ENCODE peak calls at places on chromosomes 5 and 9, in four cellular contexts. F, W, E and V are unnamed samples.

GRCh38 chr9:105385372-105385985 is 62.4 kb upstream of the FSD1L start:
- DNase-seq in E (peak), W (no peak), F (no peak), V (peak)

GRCh38 chr5:4674176-4674575 is 466.0 kb upstream of the ADAMTS16 start:
- DNase-seq in E (no peak), W (no peak), F (no peak), V (no peak)

GRCh38 chr5:122385286-122385685 is 73.2 kb downstream of the SNCAIP start:
- DNase-seq in W (no peak), E (no peak), F (no peak), V (no peak)

GRCh38 chr9:38380230-38380871 is 12.2 kb upstream of the ALDH1B1 start:
- DNase-seq in E (no peak), F (no peak), W (peak), V (no peak)

GRCh38 chr5:143624465-143624864 is 187.5 kb upstream of the HMHB1 start:
- DNase-seq in W (peak), E (no peak), F (no peak), V (no peak)

GRCh38 chr5:57199866-57200265 is 26.0 kb downstream of the GPBP1 start:
- DNase-seq in W (no peak), E (no peak), F (no peak), V (no peak)

GRCh38 chr5:16617272-16617973 is 626 bp upstream of the RETREG1 start:
- DNase-seq in F (no peak), E (no peak), W (no peak), V (no peak)

GRCh38 chr5:166251786-166252185 is 2039.7 kb upstream of the WWC1 start:
- DNase-seq in F (no peak), W (no peak), E (no peak), V (no peak)

GRCh38 chr5:156200938-156201792 is 125.8 kb upstream of the SGCD start:
- DNase-seq in F (no peak), W (no peak), E (no peak), V (no peak)

GRCh38 chr9:37921546-37922300 is 17.8 kb upstream of the SLC25A51 start:
- DNase-seq in W (no peak), F (no peak), E (no peak), V (no peak)

GRCh38 chr5:104170906-104171305 is 608.3 kb upstream of the NUDT12 start:
- DNase-seq in E (no peak), F (no peak), W (no peak), V (no peak)

GRCh38 chr9:120284796-120285195 is 295.2 kb downstream of the CDK5RAP2 start:
- DNase-seq in E (no peak), F (no peak), W (no peak), V (no peak)

GRCh38 chr9:134403682-134404301 is 77.5 kb downstream of the RXRA start:
- DNase-seq in E (peak), F (no peak), W (no peak), V (no peak)

GRCh38 chr9:121498150-121498486 is 1.5 kb downstream of the GGTA1 start:
- DNase-seq in F (peak), E (peak), W (peak), V (peak)

GRCh38 chr5:13624283-13625074 is 320.0 kb downstream of the DNAH5 start:
- DNase-seq in F (no peak), W (no peak), E (no peak), V (no peak)

GRCh38 chr5:89694026-89694540 is 715.5 kb downstream of the CETN3 start:
- DNase-seq in W (no peak), F (no peak), E (no peak), V (no peak)

GRCh38 chr5:90182726-90183125 is 226.8 kb downstream of the CETN3 start:
- DNase-seq in F (no peak), W (no peak), E (no peak), V (no peak)

GRCh38 chr5:96226941-96227552 is 206.0 kb downstream of the PCSK1 start:
- DNase-seq in E (no peak), W (no peak), F (no peak), V (no peak)

GRCh38 chr9:15697459-15697858 is 144.6 kb downstream of the CCDC171 start:
- DNase-seq in F (no peak), W (no peak), E (peak), V (no peak)

GRCh38 chr5:157607371-157608161 is 32.0 kb upstream of the ADAM19 start:
- DNase-seq in F (no peak), E (peak), W (no peak), V (no peak)

GRCh38 chr9:70510157-70510770 is 95.8 kb upstream of the KLF9 start:
- DNase-seq in E (peak), F (peak), W (peak), V (no peak)

GRCh38 chr5:148261221-148261620 is 7.4 kb upstream of the SPINK13 start:
- DNase-seq in W (no peak), F (no peak), E (no peak), V (no peak)

GRCh38 chr9:77877976-77878375 is 153.6 kb downstream of the GNAQ start:
- DNase-seq in W (no peak), F (no peak), E (no peak), V (no peak)

GRCh38 chr5:177484902-177485549 is 11.6 kb upstream of the DBN1 start:
- DNase-seq in W (no peak), F (no peak), E (no peak), V (no peak)

GRCh38 chr5:149961186-149961685 is 678 bp downstream of the SLC26A2 start:
- DNase-seq in W (no peak), E (no peak), F (no peak), V (no peak)

GRCh38 chr9:95058121-95058785 is 259.3 kb downstream of the FANCC start:
- DNase-seq in W (no peak), E (no peak), F (no peak), V (no peak)

GRCh38 chr9:89891221-89892052 is 286.6 kb downstream of the GADD45G start:
- DNase-seq in E (no peak), W (no peak), F (no peak), V (no peak)

GRCh38 chr5:133260715-133261114 is 208.9 kb downstream of the HSPA4 start:
- DNase-seq in W (no peak), E (no peak), F (no peak), V (no peak)

GRCh38 chr5:167304834-167305469 is 986.5 kb upstream of the WWC1 start:
- DNase-seq in E (no peak), F (no peak), W (no peak), V (no peak)

GRCh38 chr5:171418982-171419662 is at the start of gene FGF18:
- DNase-seq in E (peak), F (peak), W (peak), V (no peak)

GRCh38 chr5:107874810-107875209 is 204.1 kb upstream of the EFNA5 start:
- DNase-seq in W (no peak), E (no peak), F (no peak), V (no peak)

GRCh38 chr5:42483472-42484154 is 60.4 kb downstream of the GHR start:
- DNase-seq in F (no peak), E (no peak), W (no peak), V (no peak)

GRCh38 chr9:123735376-123735775 is 194.6 kb downstream of the DENND1A start:
- DNase-seq in F (no peak), E (no peak), W (no peak), V (no peak)

DNA sequence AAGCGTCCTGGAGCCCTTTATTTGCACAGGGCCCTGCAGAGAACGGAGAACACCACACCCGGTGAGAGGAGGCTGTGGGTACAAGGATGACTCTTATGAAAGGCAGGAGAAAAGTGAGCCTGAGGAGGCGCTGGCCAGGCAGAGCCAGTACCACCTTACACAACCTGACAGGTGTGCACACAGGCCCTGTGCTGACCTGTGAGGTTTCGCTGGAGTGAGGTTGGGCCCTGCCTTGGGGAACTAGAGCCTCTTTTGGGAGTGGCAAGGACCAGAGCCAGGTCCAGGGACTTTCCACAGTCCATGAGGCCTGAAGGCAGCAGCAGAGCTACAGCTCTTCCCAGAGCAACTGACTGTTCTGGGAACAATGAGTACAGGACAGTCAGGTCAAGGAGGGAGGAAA is 3.1 kb downstream of the SRD5A1 start:
- DNase-seq in F (no peak), E (no peak), W (no peak), V (no peak)
- TF ChIP-seq CBFB in F (no peak), E (no peak), W (no peak), V (no peak)

DNA sequence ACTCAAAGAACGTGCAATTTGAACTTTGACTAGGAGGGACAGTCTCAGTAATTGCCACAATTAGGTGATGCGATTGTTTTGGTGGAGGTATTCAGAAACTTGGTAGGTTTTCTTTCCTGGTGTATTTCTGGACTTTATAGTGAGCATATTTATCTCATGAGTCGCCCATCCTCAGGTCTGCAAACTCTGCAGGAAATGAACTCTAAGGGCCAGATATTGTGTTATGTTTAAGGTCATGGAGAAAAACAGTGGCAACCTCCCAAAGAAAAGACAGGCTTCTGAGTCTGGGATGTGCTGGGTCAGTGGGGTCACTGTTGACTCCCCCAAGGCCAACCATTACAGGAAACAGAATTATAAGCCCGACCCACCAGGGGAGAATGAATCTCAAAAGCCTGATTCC is 3.4 kb upstream of the C5orf63 start:
- DNase-seq in W (no peak), E (no peak), F (no peak), V (no peak)
- TF ChIP-seq CBFB in W (no peak), E (no peak), F (no peak), V (no peak)

GRCh38 chr5:113562828-113563400 is 49.4 kb downstream of the YTHDC2 start:
- DNase-seq in E (no peak), F (no peak), W (no peak), V (no peak)
- TF ChIP-seq CBFB in E (no peak), F (no peak), W (no peak), V (no peak)

GRCh38 chr9:132740526-132741309 is 70.5 kb downstream of the GTF3C4 start:
- DNase-seq in W (no peak), F (no peak), E (no peak), V (no peak)
- TF ChIP-seq CBFB in W (no peak), F (no peak), E (no peak), V (no peak)

GRCh38 chr9:69222953-69223352 is 48.9 kb downstream of the TJP2 start:
- DNase-seq in F (no peak), W (no peak), E (no peak), V (no peak)

GRCh38 chr9:69221036-69221435 is 47.0 kb downstream of the TJP2 start:
- DNase-seq in F (no peak), E (no peak), W (no peak), V (no peak)

GRCh38 chr9:69218166-69218565 is 44.1 kb downstream of the TJP2 start:
- DNase-seq in W (no peak), F (no peak), E (no peak), V (no peak)

GRCh38 chr9:69229367-69229766 is 55.3 kb downstream of the TJP2 start:
- DNase-seq in F (no peak), W (no peak), E (no peak), V (no peak)

DNA sequence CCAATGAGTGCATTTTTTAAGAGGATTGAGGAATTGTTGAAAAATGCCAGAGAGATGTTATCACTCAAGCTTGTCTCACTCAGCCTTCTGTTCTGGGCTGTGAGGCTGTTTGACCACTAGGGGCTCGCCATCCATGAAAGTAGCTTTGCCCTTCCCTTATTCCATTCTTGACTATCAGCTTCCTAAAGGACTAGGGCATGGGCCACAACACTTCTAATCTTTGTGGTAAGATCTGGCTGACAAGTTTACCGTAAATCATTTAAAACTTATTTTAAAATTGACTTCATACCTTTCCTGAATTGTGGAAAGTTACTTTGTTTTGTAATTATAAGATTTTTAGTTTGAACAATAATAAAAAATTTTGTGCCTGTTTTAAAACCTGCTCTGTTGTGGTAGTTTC is 49.5 kb downstream of the TJP2 start:
- DNase-seq in W (peak), E (peak), F (peak), V (no peak)
- TF ChIP-seq CBFB in W (no peak), E (no peak), F (no peak), V (no peak)

DNA sequence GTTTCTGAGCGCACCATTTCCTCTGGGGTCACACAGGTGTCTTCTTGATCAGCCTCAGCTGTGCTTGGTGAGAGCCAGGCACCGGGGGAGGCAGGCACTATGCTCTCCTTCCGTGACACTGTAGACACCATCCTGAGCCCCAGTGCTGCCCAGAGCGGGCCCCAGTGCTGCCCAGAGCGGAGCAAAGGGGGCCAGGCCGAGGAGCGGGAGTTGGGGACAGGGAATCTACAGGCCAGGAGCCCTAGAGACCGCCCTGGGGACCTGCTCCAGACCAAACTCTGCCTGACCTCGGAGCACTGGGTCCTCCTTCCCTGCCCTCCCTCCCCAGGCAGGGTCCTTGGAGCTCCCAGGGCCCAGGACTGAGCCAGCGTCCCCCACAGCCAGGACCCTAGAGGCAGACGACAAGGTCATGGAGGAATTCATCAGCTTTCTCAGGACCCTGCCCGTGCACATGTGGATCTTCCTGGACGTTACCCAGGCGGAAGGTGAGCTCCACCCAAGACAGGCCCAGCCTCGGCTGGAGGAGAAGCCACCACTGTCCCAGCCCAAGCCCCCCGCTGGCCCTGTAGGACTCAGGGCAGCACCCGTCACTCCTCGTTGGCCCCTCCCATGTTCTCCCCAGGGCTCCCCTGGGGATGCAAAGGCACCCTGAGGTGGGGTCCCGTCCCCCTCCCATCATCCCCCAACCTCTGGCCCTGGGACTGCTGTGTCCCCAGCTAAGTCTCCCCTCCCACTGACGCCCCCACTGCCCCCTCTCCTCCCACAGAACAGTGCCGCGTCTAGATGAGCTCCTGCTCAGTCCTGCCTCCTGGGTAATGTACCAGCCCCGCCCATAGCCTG is 30.2 kb downstream of the PAEP start:
- DNase-seq in E (no peak), F (no peak), W (no peak), V (no peak)
- TF ChIP-seq CBFB in E (no peak), F (no peak), W (no peak), V (no peak)